ENCODE peak calls at places on chromosomes 1 and 21, in four cellular contexts. One of them, this sample, is unnamed.

GRCh38 chr1:196324345-196324744 is 283.9 kb downstream of the KCNT2 start:
- DNase-seq in stimulated activated naive CD8-positive, alpha-beta T cell treated with anti-CD3 and anti-CD28 coated beads, Interleukin-15, Interleukin-2, amounts not matched to agents 100 U/mL and 50 U/mL, for 24 hours: no peak
- DNase-seq in nephron progenitor cell: no peak
- DNase-seq in CD4-positive, CD25-positive, alpha-beta regulatory T cell: no peak
- DNase-seq in this sample: no peak

GRCh38 chr1:33918368-33918767 is 54.5 kb downstream of the HMGB4 start:
- DNase-seq in stimulated activated naive CD8-positive, alpha-beta T cell treated with anti-CD3 and anti-CD28 coated beads, Interleukin-15, Interleukin-2, amounts not matched to agents 100 U/mL and 50 U/mL, for 24 hours: no peak
- DNase-seq in nephron progenitor cell: no peak
- DNase-seq in CD4-positive, CD25-positive, alpha-beta regulatory T cell: no peak
- DNase-seq in this sample: no peak

GRCh38 chr1:220370041-220370700 is 97.9 kb upstream of the RAB3GAP2 start:
- DNase-seq in stimulated activated naive CD8-positive, alpha-beta T cell treated with anti-CD3 and anti-CD28 coated beads, Interleukin-15, Interleukin-2, amounts not matched to agents 100 U/mL and 50 U/mL, for 24 hours: no peak
- DNase-seq in nephron progenitor cell: peak; percentile 22
- DNase-seq in CD4-positive, CD25-positive, alpha-beta regulatory T cell: no peak
- DNase-seq in this sample: peak; percentile 79

GRCh38 chr21:34073749-34074282 is 438 bp downstream of the MRPS6 start:
- DNase-seq in stimulated activated naive CD8-positive, alpha-beta T cell treated with anti-CD3 and anti-CD28 coated beads, Interleukin-15, Interleukin-2, amounts not matched to agents 100 U/mL and 50 U/mL, for 24 hours: peak; percentile 49
- DNase-seq in nephron progenitor cell: peak; percentile 65
- DNase-seq in CD4-positive, CD25-positive, alpha-beta regulatory T cell: peak; percentile 45
- DNase-seq in this sample: no peak

GRCh38 chr1:179754031-179754624 is 11.0 kb downstream of the FAM163A start:
- DNase-seq in stimulated activated naive CD8-positive, alpha-beta T cell treated with anti-CD3 and anti-CD28 coated beads, Interleukin-15, Interleukin-2, amounts not matched to agents 100 U/mL and 50 U/mL, for 24 hours: no peak
- DNase-seq in nephron progenitor cell: no peak
- DNase-seq in CD4-positive, CD25-positive, alpha-beta regulatory T cell: no peak
- DNase-seq in this sample: peak; percentile 43

GRCh38 chr1:228339766-228340685 is 66.6 kb downstream of the TRIM11 start:
- DNase-seq in stimulated activated naive CD8-positive, alpha-beta T cell treated with anti-CD3 and anti-CD28 coated beads, Interleukin-15, Interleukin-2, amounts not matched to agents 100 U/mL and 50 U/mL, for 24 hours: no peak
- DNase-seq in nephron progenitor cell: peak; percentile 2
- DNase-seq in CD4-positive, CD25-positive, alpha-beta regulatory T cell: no peak
- DNase-seq in this sample: no peak

GRCh38 chr1:180178511-180179161 is 24.0 kb downstream of the QSOX1 start:
- DNase-seq in stimulated activated naive CD8-positive, alpha-beta T cell treated with anti-CD3 and anti-CD28 coated beads, Interleukin-15, Interleukin-2, amounts not matched to agents 100 U/mL and 50 U/mL, for 24 hours: peak; percentile 75
- DNase-seq in nephron progenitor cell: peak; percentile 83
- DNase-seq in CD4-positive, CD25-positive, alpha-beta regulatory T cell: peak; percentile 38
- DNase-seq in this sample: no peak

GRCh38 chr1:91555074-91555730 is 54.6 kb downstream of the CDC7 start:
- DNase-seq in stimulated activated naive CD8-positive, alpha-beta T cell treated with anti-CD3 and anti-CD28 coated beads, Interleukin-15, Interleukin-2, amounts not matched to agents 100 U/mL and 50 U/mL, for 24 hours: no peak
- DNase-seq in nephron progenitor cell: no peak
- DNase-seq in CD4-positive, CD25-positive, alpha-beta regulatory T cell: no peak
- DNase-seq in this sample: no peak

GRCh38 chr1:30271401-30272287 is 451.7 kb downstream of the MATN1 start:
- DNase-seq in stimulated activated naive CD8-positive, alpha-beta T cell treated with anti-CD3 and anti-CD28 coated beads, Interleukin-15, Interleukin-2, amounts not matched to agents 100 U/mL and 50 U/mL, for 24 hours: no peak
- DNase-seq in nephron progenitor cell: no peak
- DNase-seq in CD4-positive, CD25-positive, alpha-beta regulatory T cell: no peak
- DNase-seq in this sample: no peak

GRCh38 chr21:24988941-24989340 is 618.3 kb downstream of the MRPL39 start:
- DNase-seq in stimulated activated naive CD8-positive, alpha-beta T cell treated with anti-CD3 and anti-CD28 coated beads, Interleukin-15, Interleukin-2, amounts not matched to agents 100 U/mL and 50 U/mL, for 24 hours: no peak
- DNase-seq in nephron progenitor cell: no peak
- DNase-seq in CD4-positive, CD25-positive, alpha-beta regulatory T cell: no peak
- DNase-seq in this sample: no peak

GRCh38 chr1:151825811-151826660 is 5.6 kb downstream of the RORC start:
- DNase-seq in stimulated activated naive CD8-positive, alpha-beta T cell treated with anti-CD3 and anti-CD28 coated beads, Interleukin-15, Interleukin-2, amounts not matched to agents 100 U/mL and 50 U/mL, for 24 hours: peak; percentile 65
- DNase-seq in nephron progenitor cell: no peak
- DNase-seq in CD4-positive, CD25-positive, alpha-beta regulatory T cell: no peak
- DNase-seq in this sample: no peak